ENCODE peak calls at places on chromosomes 3 and 15, in six cellular contexts. One of them, this sample, is unnamed.

GRCh38 chr3:49013738-49014660 is 4.4 kb downstream of the DALRD3 start:
- DNase-seq in breast epithelium: no peak
- DNase-seq in HCT116: no peak
- DNase-seq in GM12891: peak; percentile 55
- DNase-seq in GM23338: peak; percentile 88
- DNase-seq in sigmoid colon: no peak
- DNase-seq in this sample: peak; percentile 66

GRCh38 chr15:70252936-70253280 is 155.2 kb upstream of the TLE3 start:
- DNase-seq in sigmoid colon: peak; percentile 52
- DNase-seq in GM23338: no peak
- DNase-seq in HCT116: no peak
- DNase-seq in GM12891: no peak
- DNase-seq in breast epithelium: no peak
- DNase-seq in this sample: no peak

GRCh38 chr3:14946749-14947104 is 656 bp upstream of the NR2C2 start:
- DNase-seq in breast epithelium: no peak
- DNase-seq in sigmoid colon: no peak
- DNase-seq in GM23338: no peak
- DNase-seq in GM12891: no peak
- DNase-seq in HCT116: no peak
- DNase-seq in this sample: no peak

GRCh38 chr3:140580746-140581145 is 97.1 kb upstream of the TRIM42 start:
- DNase-seq in sigmoid colon: no peak
- DNase-seq in breast epithelium: no peak
- DNase-seq in HCT116: no peak
- DNase-seq in GM12891: no peak
- DNase-seq in GM23338: no peak
- DNase-seq in this sample: no peak

GRCh38 chr15:78044407-78045155 is 32.9 kb downstream of the TBC1D2B start:
- DNase-seq in GM23338: no peak
- DNase-seq in breast epithelium: no peak
- DNase-seq in HCT116: no peak
- DNase-seq in GM12891: no peak
- DNase-seq in sigmoid colon: no peak
- DNase-seq in this sample: no peak

GRCh38 chr3:59127071-59127470 is 77.2 kb upstream of the CFAP20DC start:
- DNase-seq in HCT116: no peak
- DNase-seq in sigmoid colon: no peak
- DNase-seq in GM12891: no peak
- DNase-seq in breast epithelium: no peak
- DNase-seq in GM23338: no peak
- DNase-seq in this sample: no peak

GRCh38 chr3:64417816-64418215 is 192.6 kb upstream of the PRICKLE2 start:
- DNase-seq in HCT116: no peak
- DNase-seq in GM23338: peak; percentile 32
- DNase-seq in GM12891: no peak
- DNase-seq in sigmoid colon: no peak
- DNase-seq in breast epithelium: no peak
- DNase-seq in this sample: no peak

GRCh38 chr3:71130516-71131384 is 452.8 kb downstream of the FOXP1 start:
- DNase-seq in sigmoid colon: peak; percentile 86
- DNase-seq in HCT116: no peak
- DNase-seq in GM12891: no peak
- DNase-seq in GM23338: peak; percentile 70
- DNase-seq in breast epithelium: peak; percentile 72
- DNase-seq in this sample: peak; percentile 79

GRCh38 chr3:181358555-181358954 is 353.2 kb upstream of the SOX2 start:
- DNase-seq in breast epithelium: no peak
- DNase-seq in sigmoid colon: no peak
- DNase-seq in GM12891: no peak
- DNase-seq in HCT116: no peak
- DNase-seq in GM23338: no peak
- DNase-seq in this sample: no peak

GRCh38 chr3:68880632-68881031 is 51.7 kb downstream of the TAFA4 start:
- DNase-seq in HCT116: no peak
- DNase-seq in breast epithelium: no peak
- DNase-seq in sigmoid colon: peak; percentile 70
- DNase-seq in GM23338: no peak
- DNase-seq in GM12891: no peak
- DNase-seq in this sample: no peak
- TF ChIP-seq POLR2AphosphoS5 in HCT116: no peak
- TF ChIP-seq POLR2AphosphoS5 in breast epithelium: no peak
- TF ChIP-seq POLR2AphosphoS5 in sigmoid colon: peak; percentile 87
- TF ChIP-seq POLR2AphosphoS5 in GM23338: no peak
- TF ChIP-seq POLR2AphosphoS5 in GM12891: no peak
- TF ChIP-seq POLR2AphosphoS5 in this sample: peak; percentile 93

GRCh38 chr15:81326466-81327212 is 2.7 kb upstream of the STARD5 start:
- DNase-seq in GM23338: no peak
- DNase-seq in sigmoid colon: no peak
- DNase-seq in HCT116: no peak
- DNase-seq in GM12891: no peak
- DNase-seq in breast epithelium: no peak
- DNase-seq in this sample: no peak

GRCh38 chr15:81321667-81322066 is 2.3 kb downstream of the STARD5 start:
- DNase-seq in sigmoid colon: no peak
- DNase-seq in HCT116: no peak
- DNase-seq in GM23338: no peak
- DNase-seq in breast epithelium: no peak
- DNase-seq in GM12891: no peak
- DNase-seq in this sample: no peak

GRCh38 chr15:81322708-81323253 is 1.2 kb downstream of the STARD5 start:
- DNase-seq in HCT116: no peak
- DNase-seq in GM12891: no peak
- DNase-seq in sigmoid colon: no peak
- DNase-seq in breast epithelium: no peak
- DNase-seq in GM23338: no peak
- DNase-seq in this sample: peak; percentile 64

GRCh38 chr15:81323944-81324881 is at the start of gene STARD5:
- DNase-seq in HCT116: peak; percentile 90
- DNase-seq in GM23338: peak; percentile 99
- DNase-seq in GM12891: peak; percentile 96
- DNase-seq in sigmoid colon: peak; percentile 99
- DNase-seq in breast epithelium: peak; percentile 97
- DNase-seq in this sample: peak; percentile 100

DNA sequence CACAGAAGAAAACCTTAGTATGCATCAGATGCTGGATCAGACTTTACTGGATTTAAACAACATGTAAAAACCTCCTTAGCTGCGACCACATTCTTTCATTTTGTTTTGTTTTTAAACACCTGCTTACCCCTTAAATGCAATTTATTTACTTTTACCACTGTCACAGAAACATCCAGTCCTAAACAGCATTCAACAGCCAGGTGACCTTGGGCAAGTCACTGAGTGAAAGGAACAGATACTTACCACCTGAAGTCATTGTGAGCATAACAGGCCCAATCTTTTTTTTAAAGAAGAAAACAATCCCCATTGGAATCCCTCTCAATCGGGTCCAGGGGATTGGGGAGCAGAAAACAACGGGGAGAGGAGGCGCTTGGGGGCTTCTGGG is 390 bp downstream of the STARD5 start:
- DNase-seq in GM12891: no peak
- DNase-seq in HCT116: no peak
- DNase-seq in GM23338: no peak
- DNase-seq in breast epithelium: no peak
- DNase-seq in sigmoid colon: no peak
- DNase-seq in this sample: no peak
- TF ChIP-seq POLR2AphosphoS5 in GM12891: no peak
- TF ChIP-seq POLR2AphosphoS5 in HCT116: no peak
- TF ChIP-seq POLR2AphosphoS5 in GM23338: no peak
- TF ChIP-seq POLR2AphosphoS5 in breast epithelium: no peak
- TF ChIP-seq POLR2AphosphoS5 in sigmoid colon: no peak
- TF ChIP-seq POLR2AphosphoS5 in this sample: no peak

DNA sequence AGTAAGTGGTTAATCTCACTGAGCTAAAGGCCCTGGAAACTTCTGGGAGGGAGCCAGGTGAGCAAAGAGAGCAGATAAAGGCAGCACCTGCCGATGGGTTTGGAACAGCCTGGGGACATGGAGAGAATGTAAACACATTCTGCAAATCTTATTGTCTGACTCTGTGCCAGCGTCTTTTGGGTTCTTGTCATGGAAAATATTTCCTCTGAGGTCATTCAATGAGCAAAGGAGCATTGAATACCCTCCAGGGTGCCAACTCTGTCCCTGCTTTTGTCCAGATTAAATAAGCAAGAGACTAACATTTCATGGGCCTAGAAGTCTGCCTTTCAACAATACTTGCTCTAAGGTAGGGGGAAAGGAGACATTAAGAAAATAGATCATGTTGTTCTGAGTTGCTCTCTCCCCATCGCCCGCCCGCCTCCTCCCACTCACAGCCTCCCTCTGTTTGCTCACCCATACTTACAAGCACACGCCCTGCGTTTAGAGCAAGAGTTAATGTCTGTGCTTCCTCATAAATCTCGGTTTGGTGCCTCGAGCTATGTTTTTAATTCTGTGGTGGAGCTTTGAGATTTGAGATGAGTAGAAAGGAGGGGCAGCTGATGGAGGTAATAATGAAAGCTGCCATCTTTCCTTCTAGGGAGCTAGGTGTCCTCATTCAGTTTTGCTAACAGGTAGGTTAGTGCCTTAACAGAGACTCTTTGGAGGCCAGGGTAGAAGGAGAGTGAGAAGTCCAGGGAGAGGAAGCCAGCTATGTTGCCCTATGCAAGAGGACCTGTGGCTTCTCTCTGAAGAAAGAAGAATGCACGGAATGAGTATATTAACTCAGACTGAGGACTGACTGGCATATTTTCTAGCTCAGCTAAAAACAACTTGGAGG is 132.9 kb downstream of the TPRG1 start:
- DNase-seq in GM23338: peak; percentile 47
- DNase-seq in HCT116: no peak
- DNase-seq in sigmoid colon: no peak
- DNase-seq in GM12891: no peak
- DNase-seq in breast epithelium: peak; percentile 75
- DNase-seq in this sample: peak; percentile 74
- TF ChIP-seq POLR2AphosphoS5 in GM23338: no peak
- TF ChIP-seq POLR2AphosphoS5 in HCT116: peak; percentile 40
- TF ChIP-seq POLR2AphosphoS5 in sigmoid colon: no peak
- TF ChIP-seq POLR2AphosphoS5 in GM12891: no peak
- TF ChIP-seq POLR2AphosphoS5 in breast epithelium: peak; percentile 20
- TF ChIP-seq POLR2AphosphoS5 in this sample: peak; percentile 9

GRCh38 chr3:153159771-153160397 is 2.1 kb upstream of the RAP2B start:
- DNase-seq in sigmoid colon: no peak
- DNase-seq in breast epithelium: no peak
- DNase-seq in GM23338: no peak
- DNase-seq in HCT116: no peak
- DNase-seq in GM12891: no peak
- DNase-seq in this sample: no peak

GRCh38 chr3:153161714-153162512 is at the start of gene RAP2B:
- DNase-seq in GM12891: peak; percentile 81
- DNase-seq in breast epithelium: peak; percentile 96
- DNase-seq in HCT116: peak; percentile 88
- DNase-seq in GM23338: peak; percentile 96
- DNase-seq in sigmoid colon: peak; percentile 98
- DNase-seq in this sample: peak; percentile 99

GRCh38 chr3:153160451-153161137 is 1.4 kb upstream of the RAP2B start:
- DNase-seq in GM12891: peak; percentile 53
- DNase-seq in HCT116: peak; percentile 65
- DNase-seq in GM23338: peak; percentile 87
- DNase-seq in breast epithelium: peak; percentile 87
- DNase-seq in sigmoid colon: peak; percentile 89
- DNase-seq in this sample: peak; percentile 86

GRCh38 chr3:153162513-153163348 is 705 bp downstream of the RAP2B start:
- DNase-seq in sigmoid colon: peak; percentile 71
- DNase-seq in GM12891: peak; percentile 24
- DNase-seq in HCT116: no peak
- DNase-seq in GM23338: peak; percentile 56
- DNase-seq in breast epithelium: peak; percentile 32
- DNase-seq in this sample: peak; percentile 43

GRCh38 chr3:153161138-153161713 is 800 bp upstream of the RAP2B start:
- DNase-seq in sigmoid colon: peak; percentile 98
- DNase-seq in HCT116: peak; percentile 99
- DNase-seq in breast epithelium: peak; percentile 98
- DNase-seq in GM23338: peak; percentile 99
- DNase-seq in GM12891: peak; percentile 77
- DNase-seq in this sample: peak; percentile 91
- TF ChIP-seq POLR2AphosphoS5 in sigmoid colon: peak; percentile 68
- TF ChIP-seq POLR2AphosphoS5 in HCT116: peak; percentile 68
- TF ChIP-seq POLR2AphosphoS5 in breast epithelium: no peak
- TF ChIP-seq POLR2AphosphoS5 in GM23338: peak; percentile 57
- TF ChIP-seq POLR2AphosphoS5 in GM12891: no peak
- TF ChIP-seq POLR2AphosphoS5 in this sample: peak; percentile 69

GRCh38 chr3:124032881-124033359 is 41.0 kb upstream of the ROPN1 start:
- DNase-seq in HCT116: peak; percentile 28
- DNase-seq in breast epithelium: peak; percentile 74
- DNase-seq in GM12891: peak; percentile 86
- DNase-seq in GM23338: peak; percentile 92
- DNase-seq in sigmoid colon: peak; percentile 91
- DNase-seq in this sample: peak; percentile 90
- TF ChIP-seq POLR2AphosphoS5 in HCT116: no peak
- TF ChIP-seq POLR2AphosphoS5 in breast epithelium: no peak
- TF ChIP-seq POLR2AphosphoS5 in GM12891: no peak
- TF ChIP-seq POLR2AphosphoS5 in GM23338: peak; percentile 28
- TF ChIP-seq POLR2AphosphoS5 in sigmoid colon: no peak
- TF ChIP-seq POLR2AphosphoS5 in this sample: no peak

GRCh38 chr3:167734498-167735232 is at the start of gene PDCD10:
- DNase-seq in sigmoid colon: peak; percentile 99
- DNase-seq in breast epithelium: peak; percentile 98
- DNase-seq in HCT116: peak; percentile 98
- DNase-seq in GM12891: peak; percentile 66
- DNase-seq in GM23338: peak; percentile 100
- DNase-seq in this sample: peak; percentile 99
- TF ChIP-seq POLR2AphosphoS5 in sigmoid colon: peak; percentile 37
- TF ChIP-seq POLR2AphosphoS5 in breast epithelium: peak; percentile 81
- TF ChIP-seq POLR2AphosphoS5 in HCT116: peak; percentile 83
- TF ChIP-seq POLR2AphosphoS5 in GM12891: peak; percentile 77
- TF ChIP-seq POLR2AphosphoS5 in GM23338: peak; percentile 91
- TF ChIP-seq POLR2AphosphoS5 in this sample: peak; percentile 82

GRCh38 chr15:85100186-85100937 is 118.7 kb downstream of the PDE8A start:
- DNase-seq in HCT116: no peak
- DNase-seq in GM23338: no peak
- DNase-seq in sigmoid colon: no peak
- DNase-seq in GM12891: peak; percentile 1
- DNase-seq in breast epithelium: no peak
- DNase-seq in this sample: no peak
- TF ChIP-seq POLR2AphosphoS5 in HCT116: no peak
- TF ChIP-seq POLR2AphosphoS5 in GM23338: no peak
- TF ChIP-seq POLR2AphosphoS5 in sigmoid colon: no peak
- TF ChIP-seq POLR2AphosphoS5 in GM12891: no peak
- TF ChIP-seq POLR2AphosphoS5 in breast epithelium: no peak
- TF ChIP-seq POLR2AphosphoS5 in this sample: no peak

This sample was measured in transverse colon.